ENCODE peak calls at places on chromosomes 5 and 9, in four cellular contexts. K is neuronal stem cell, O is IMR-90, N is H9. Q is an unnamed sample.

GRCh38 chr9:23394189-23394588 is 431.9 kb downstream of the ELAVL2 start:
- DNase-seq in K (no peak), O (no peak), N (no peak), Q (no peak)

GRCh38 chr5:176846335-176847140 is 36.2 kb downstream of the UNC5A start:
- DNase-seq in K (no peak), O (no peak), N (no peak), Q (no peak)

GRCh38 chr5:56426658-56427057 is 193.5 kb upstream of the ANKRD55 start:
- DNase-seq in K (no peak), O (no peak), N (no peak), Q (no peak)

GRCh38 chr5:63500242-63500641 is 462.0 kb downstream of the HTR1A start:
- DNase-seq in K (no peak), O (no peak), N (no peak), Q (no peak)

GRCh38 chr9:107307331-107307730 is 24.3 kb downstream of the RAD23B start:
- DNase-seq in K (no peak), O (peak; percentile 31), N (no peak), Q (no peak)

GRCh38 chr5:141834331-141834730 is 43.9 kb downstream of the PCDH1 start:
- DNase-seq in K (no peak), O (peak; percentile 5), N (no peak), Q (peak; percentile 23)

GRCh38 chr5:65061250-65061973 is 292.7 kb downstream of the CWC27 start:
- DNase-seq in K (no peak), O (no peak), N (no peak), Q (no peak)

GRCh38 chr9:85479305-85479704 is 262.4 kb downstream of the AGTPBP1 start:
- DNase-seq in K (no peak), O (no peak), N (no peak), Q (no peak)

GRCh38 chr5:62779010-62779422 is 200.4 kb downstream of the LRRC70 start:
- DNase-seq in K (peak; percentile 48), O (peak; percentile 60), N (peak; percentile 41), Q (peak; percentile 66)

GRCh38 chr5:883475-884181 is 9.0 kb downstream of the BRD9 start:
- DNase-seq in K (no peak), O (no peak), N (no peak), Q (no peak)

GRCh38 chr5:540215-541147 is 16.2 kb upstream of the SLC9A3 start:
- DNase-seq in K (no peak), O (no peak), N (no peak), Q (no peak)

GRCh38 chr9:113876806-113877236 is 712 bp downstream of the ZNF618 start:
- DNase-seq in K (no peak), O (peak; percentile 27), N (no peak), Q (peak; percentile 39)

GRCh38 chr9:133714606-133715294 is 23.4 kb downstream of the SARDH start:
- DNase-seq in K (no peak), O (peak; percentile 84), N (peak; percentile 34), Q (peak; percentile 95)

GRCh38 chr9:135864447-135865049 is 42.8 kb downstream of the CAMSAP1 start:
- DNase-seq in K (peak; percentile 56), O (peak; percentile 43), N (peak; percentile 74), Q (peak; percentile 58)

GRCh38 chr9:6852243-6852963 is 94.6 kb downstream of the KDM4C start:
- DNase-seq in K (no peak), O (peak; percentile 56), N (no peak), Q (peak; percentile 36)

GRCh38 chr5:64497390-64497789 is 8.4 kb upstream of the RGS7BP start:
- DNase-seq in K (peak; percentile 48), O (peak; percentile 28), N (no peak), Q (peak; percentile 63)

GRCh38 chr5:74028406-74028805 is 402.4 kb downstream of the ARHGEF28 start:
- DNase-seq in K (no peak), O (peak; percentile 18), N (no peak), Q (no peak)

GRCh38 chr5:160511280-160511929 is 89.8 kb downstream of the PTTG1 start:
- DNase-seq in K (no peak), O (no peak), N (no peak), Q (no peak)

GRCh38 chr5:95891499-95891898 is 69.0 kb upstream of the GLRX start:
- DNase-seq in K (no peak), O (no peak), N (no peak), Q (no peak)

DNA sequence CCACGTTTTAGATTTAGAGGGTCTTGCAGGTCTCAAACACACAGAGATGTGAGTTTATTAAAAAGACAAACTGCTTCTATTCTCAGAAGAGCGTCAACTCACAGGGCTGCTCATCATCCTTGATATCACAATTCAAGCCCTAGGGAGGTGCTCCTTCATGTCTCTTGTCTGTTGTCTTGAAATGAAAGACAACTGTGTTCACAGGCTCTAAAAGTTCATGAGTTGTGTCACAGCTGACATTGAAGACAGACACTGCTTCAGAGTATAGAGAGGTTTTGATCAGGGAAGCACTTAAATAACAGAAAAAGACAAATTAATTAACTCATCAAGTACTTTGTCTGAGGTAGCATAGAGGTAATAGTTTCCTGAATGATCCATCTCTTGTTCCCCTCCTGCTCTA is 1917.6 kb upstream of the WWC1 start:
- DNase-seq in K (no peak), O (no peak), N (no peak), Q (no peak)
- H2AFZ ChIP-seq in K (no peak overlapping the region), O (no peak overlapping the region), N (no peak overlapping the region), Q (no peak overlapping the region)

DNA sequence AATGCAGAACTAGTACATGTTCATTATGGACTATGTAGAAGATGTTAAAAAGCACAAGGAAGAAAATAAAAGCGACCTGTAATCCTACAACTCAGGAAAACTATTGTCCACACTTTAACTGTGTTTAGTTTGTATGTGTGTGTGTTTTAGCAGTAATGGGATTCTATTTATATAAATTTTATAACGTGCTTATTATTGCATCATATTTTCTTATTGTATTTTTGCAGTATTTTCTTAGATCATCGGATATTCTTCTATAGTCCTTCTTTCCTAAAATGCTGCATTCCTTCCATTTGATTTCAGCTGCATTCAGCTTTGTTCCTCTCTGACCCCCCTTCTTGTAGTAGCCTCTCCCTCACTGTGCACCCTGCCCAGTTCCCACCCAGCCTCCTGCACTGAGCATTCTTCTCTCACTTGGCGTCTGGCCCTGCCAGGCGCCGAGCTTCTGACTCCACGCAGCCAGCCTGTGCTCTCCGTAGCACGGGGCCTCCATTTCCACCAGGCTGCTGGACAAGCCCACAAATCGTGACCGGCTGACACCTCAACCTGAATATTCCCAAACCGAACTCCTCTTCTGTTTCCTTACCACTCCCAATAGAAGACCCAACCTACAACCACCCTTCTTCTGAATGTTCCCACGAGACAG is 39.9 kb downstream of the MVB12B start:
- DNase-seq in K (no peak), O (no peak), N (no peak), Q (no peak)
- H3K18ac ChIP-seq in K (no peak overlapping the region), O (no peak overlapping the region), N (no peak overlapping the region), Q (no peak overlapping the region)

GRCh38 chr5:150321784-150322183 is 19.1 kb upstream of the ARSI start:
- DNase-seq in K (no peak), O (no peak), N (no peak), Q (peak; percentile 66)
- H2AFZ ChIP-seq in K (no peak overlapping the region), O (no peak overlapping the region), N (no peak overlapping the region), Q (no peak overlapping the region)

GRCh38 chr5:37370864-37371726 is at the start of gene NUP155:
- DNase-seq in K (peak; percentile 87), O (peak; percentile 95), N (peak; percentile 97), Q (peak; percentile 95)

GRCh38 chr5:37375091-37375490 is 4.0 kb upstream of the WDR70 start:
- DNase-seq in K (no peak), O (no peak), N (no peak), Q (no peak)

GRCh38 chr5:37370550-37370863 is 399 bp downstream of the NUP155 start:
- DNase-seq in K (no peak), O (no peak), N (no peak), Q (no peak)
- H3K18ac ChIP-seq in K (peak overlapping the region; percentile 24), O (no peak overlapping the region), N (peak overlapping the region; percentile 71), Q (peak overlapping the region; percentile 54)

GRCh38 chr5:23208959-23209431 is 298.4 kb upstream of the PRDM9 start:
- DNase-seq in K (peak; percentile 48), O (peak; percentile 23), N (peak; percentile 59), Q (peak; percentile 71)
- H2AFZ ChIP-seq in K (peak overlapping the region; percentile 49), O (no peak overlapping the region), N (no peak overlapping the region), Q (no peak overlapping the region)

GRCh38 chr9:33524431-33524947 is 438 bp downstream of the ANKRD18B start:
- DNase-seq in K (no peak), O (no peak), N (peak; percentile 35), Q (peak; percentile 10)
- H3K18ac ChIP-seq in K (peak overlapping the region; percentile 44), O (no peak overlapping the region), N (peak overlapping the region; percentile 72), Q (peak overlapping the region; percentile 34)

Q was measured in mesenchymal stem cell.